ENCODE peak calls at places on chromosomes 2 and 18, in ten cellular contexts. One of them, this sample, is unnamed.

GRCh38 chr2:176473177-176473576 is 203.9 kb downstream of the MTX2 start:
- DNase-seq in endothelial cell of umbilical vein: peak; percentile 58
- DNase-seq in suprapubic skin: no peak
- DNase-seq in sigmoid colon: peak; percentile 76
- DNase-seq in GM12878: no peak
- DNase-seq in breast epithelium: no peak
- DNase-seq in K562: no peak
- DNase-seq in stomach: no peak
- DNase-seq in H1: no peak
- DNase-seq in HCT116: no peak
- DNase-seq in this sample: peak; percentile 77

GRCh38 chr2:22600166-22600565 is 784.8 kb upstream of the KLHL29 start:
- DNase-seq in endothelial cell of umbilical vein: no peak
- DNase-seq in HCT116: no peak
- DNase-seq in stomach: no peak
- DNase-seq in GM12878: no peak
- DNase-seq in breast epithelium: no peak
- DNase-seq in K562: no peak
- DNase-seq in sigmoid colon: no peak
- DNase-seq in H1: no peak
- DNase-seq in suprapubic skin: no peak
- DNase-seq in this sample: no peak

GRCh38 chr2:150125708-150126107 is 361.8 kb downstream of the RND3 start:
- DNase-seq in breast epithelium: no peak
- DNase-seq in H1: no peak
- DNase-seq in HCT116: no peak
- DNase-seq in stomach: no peak
- DNase-seq in endothelial cell of umbilical vein: peak; percentile 7
- DNase-seq in sigmoid colon: no peak
- DNase-seq in GM12878: no peak
- DNase-seq in suprapubic skin: peak; percentile 59
- DNase-seq in K562: no peak
- DNase-seq in this sample: no peak

GRCh38 chr18:48230459-48231113 is 178.6 kb downstream of the ZBTB7C start:
- DNase-seq in endothelial cell of umbilical vein: peak; percentile 7
- DNase-seq in breast epithelium: peak; percentile 63
- DNase-seq in stomach: peak; percentile 52
- DNase-seq in sigmoid colon: no peak
- DNase-seq in H1: peak; percentile 84
- DNase-seq in K562: peak; percentile 34
- DNase-seq in GM12878: no peak
- DNase-seq in HCT116: peak; percentile 57
- DNase-seq in suprapubic skin: no peak
- DNase-seq in this sample: peak; percentile 36

GRCh38 chr2:159549234-159549633 is 67.1 kb downstream of the BAZ2B start:
- DNase-seq in breast epithelium: no peak
- DNase-seq in endothelial cell of umbilical vein: peak; percentile 68
- DNase-seq in GM12878: no peak
- DNase-seq in suprapubic skin: no peak
- DNase-seq in stomach: no peak
- DNase-seq in sigmoid colon: no peak
- DNase-seq in K562: no peak
- DNase-seq in HCT116: no peak
- DNase-seq in H1: no peak
- DNase-seq in this sample: no peak

GRCh38 chr2:136104977-136105376 is 13.0 kb downstream of the CXCR4 start:
- DNase-seq in stomach: no peak
- DNase-seq in H1: no peak
- DNase-seq in endothelial cell of umbilical vein: no peak
- DNase-seq in GM12878: no peak
- DNase-seq in breast epithelium: no peak
- DNase-seq in sigmoid colon: no peak
- DNase-seq in suprapubic skin: no peak
- DNase-seq in HCT116: no peak
- DNase-seq in K562: no peak
- DNase-seq in this sample: no peak

GRCh38 chr2:151334082-151334815 is 23.1 kb upstream of the TNFAIP6 start:
- DNase-seq in endothelial cell of umbilical vein: peak; percentile 79
- DNase-seq in stomach: no peak
- DNase-seq in H1: no peak
- DNase-seq in suprapubic skin: no peak
- DNase-seq in K562: no peak
- DNase-seq in sigmoid colon: no peak
- DNase-seq in GM12878: no peak
- DNase-seq in breast epithelium: no peak
- DNase-seq in HCT116: no peak
- DNase-seq in this sample: no peak

GRCh38 chr2:241903121-241904010 is 33.8 kb downstream of the RTP5 start:
- DNase-seq in K562: no peak
- DNase-seq in suprapubic skin: peak; percentile 60
- DNase-seq in GM12878: no peak
- DNase-seq in HCT116: no peak
- DNase-seq in breast epithelium: peak; percentile 39
- DNase-seq in H1: no peak
- DNase-seq in stomach: peak; percentile 15
- DNase-seq in endothelial cell of umbilical vein: no peak
- DNase-seq in sigmoid colon: no peak
- DNase-seq in this sample: no peak

DNA sequence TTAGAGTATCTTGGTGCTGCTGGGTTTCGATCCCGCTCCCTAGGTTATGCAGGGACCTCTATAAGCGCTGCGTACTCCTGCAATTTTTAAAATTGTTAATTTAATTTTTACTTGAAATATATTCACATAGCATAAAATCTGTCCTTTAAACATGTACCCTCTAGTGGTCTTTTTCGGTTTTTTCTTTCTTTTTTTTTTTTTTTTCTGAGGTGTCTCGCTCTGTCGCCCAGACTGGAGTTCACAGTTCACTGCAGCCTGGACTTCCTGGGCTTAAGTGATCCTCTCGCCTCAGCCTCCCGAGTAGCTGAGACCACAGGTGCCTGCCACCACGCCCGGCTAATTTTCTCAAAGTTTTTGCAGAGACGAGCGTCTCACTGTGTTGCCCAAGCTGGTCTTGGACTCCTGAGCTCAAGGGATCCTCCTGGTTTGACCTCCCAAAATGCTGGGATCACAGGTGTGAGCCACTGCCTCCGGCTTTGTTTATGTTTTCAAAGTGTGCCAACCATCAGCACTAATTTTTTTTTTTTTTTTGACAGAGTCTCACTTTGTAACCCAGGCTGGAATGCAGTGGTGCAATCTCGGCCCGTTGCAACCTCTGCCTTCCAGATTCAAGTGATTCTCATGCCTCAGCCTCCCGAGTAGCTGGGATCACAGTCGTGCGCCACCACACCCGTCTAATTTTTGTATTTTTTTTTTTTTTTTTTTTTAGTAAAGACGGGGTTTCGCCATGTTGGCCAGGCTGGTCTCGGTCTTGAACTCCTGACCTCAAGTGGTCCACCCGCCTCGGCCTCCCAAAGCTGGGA is 585 bp upstream of the MOB1A start:
- DNase-seq in suprapubic skin: no peak
- DNase-seq in endothelial cell of umbilical vein: no peak
- DNase-seq in stomach: no peak
- DNase-seq in breast epithelium: no peak
- DNase-seq in sigmoid colon: no peak
- DNase-seq in H1: peak; percentile 51
- DNase-seq in HCT116: no peak
- DNase-seq in K562: no peak
- DNase-seq in GM12878: no peak
- DNase-seq in this sample: no peak
- H3K4me1 ChIP-seq in suprapubic skin: peaks cover 42% of the 10 kb centered on the region
- H3K4me1 ChIP-seq in endothelial cell of umbilical vein: peaks cover 9% of the 10 kb centered on the region
- H3K4me1 ChIP-seq in stomach: peaks cover 37% of the 10 kb centered on the region
- H3K4me1 ChIP-seq in breast epithelium: peaks cover 9% of the 10 kb centered on the region
- H3K4me1 ChIP-seq in sigmoid colon: no peaks in the 10 kb centered on the region
- H3K4me1 ChIP-seq in H1: peaks cover 4% of the 10 kb centered on the region
- H3K4me1 ChIP-seq in HCT116: peaks cover 8% of the 10 kb centered on the region
- H3K4me1 ChIP-seq in K562: peaks cover 14% of the 10 kb centered on the region
- H3K4me1 ChIP-seq in GM12878: peaks cover 34% of the 10 kb centered on the region
- H3K4me1 ChIP-seq in this sample: no peaks in the 10 kb centered on the region

GRCh38 chr2:215753808-215754207 is 259.5 kb downstream of the MREG start:
- DNase-seq in stomach: no peak
- DNase-seq in sigmoid colon: no peak
- DNase-seq in suprapubic skin: no peak
- DNase-seq in H1: no peak
- DNase-seq in endothelial cell of umbilical vein: no peak
- DNase-seq in HCT116: no peak
- DNase-seq in GM12878: no peak
- DNase-seq in K562: no peak
- DNase-seq in breast epithelium: no peak
- DNase-seq in this sample: no peak
- H3K9me3 ChIP-seq in stomach: no peaks in the 10 kb centered on the region
- H3K9me3 ChIP-seq in sigmoid colon: no peaks in the 10 kb centered on the region
- H3K9me3 ChIP-seq in suprapubic skin: no peaks in the 10 kb centered on the region
- H3K9me3 ChIP-seq in H1: no peaks in the 10 kb centered on the region
- H3K9me3 ChIP-seq in endothelial cell of umbilical vein: no peaks in the 10 kb centered on the region
- H3K9me3 ChIP-seq in HCT116: no peaks in the 10 kb centered on the region
- H3K9me3 ChIP-seq in GM12878: no peaks in the 10 kb centered on the region
- H3K9me3 ChIP-seq in K562: no peaks in the 10 kb centered on the region
- H3K9me3 ChIP-seq in breast epithelium: peaks cover 3% of the 10 kb centered on the region
- H3K9me3 ChIP-seq in this sample: no peaks in the 10 kb centered on the region

GRCh38 chr2:238168196-238168815 is 9.5 kb downstream of the ERFE start:
- DNase-seq in stomach: no peak
- DNase-seq in endothelial cell of umbilical vein: no peak
- DNase-seq in sigmoid colon: no peak
- DNase-seq in suprapubic skin: no peak
- DNase-seq in K562: peak; percentile 51
- DNase-seq in GM12878: no peak
- DNase-seq in H1: no peak
- DNase-seq in HCT116: no peak
- DNase-seq in breast epithelium: no peak
- DNase-seq in this sample: no peak

GRCh38 chr2:238169708-238170251 is 11.0 kb downstream of the ERFE start:
- DNase-seq in breast epithelium: no peak
- DNase-seq in stomach: no peak
- DNase-seq in suprapubic skin: no peak
- DNase-seq in K562: no peak
- DNase-seq in sigmoid colon: no peak
- DNase-seq in endothelial cell of umbilical vein: peak; percentile 81
- DNase-seq in HCT116: no peak
- DNase-seq in GM12878: no peak
- DNase-seq in H1: no peak
- DNase-seq in this sample: no peak

GRCh38 chr2:238167761-238168160 is 9.0 kb downstream of the ERFE start:
- DNase-seq in sigmoid colon: peak; percentile 63
- DNase-seq in endothelial cell of umbilical vein: no peak
- DNase-seq in suprapubic skin: no peak
- DNase-seq in GM12878: no peak
- DNase-seq in breast epithelium: no peak
- DNase-seq in K562: peak; percentile 32
- DNase-seq in stomach: peak; percentile 15
- DNase-seq in H1: no peak
- DNase-seq in HCT116: no peak
- DNase-seq in this sample: no peak

GRCh38 chr2:238170386-238171071 is 11.8 kb downstream of the ERFE start:
- DNase-seq in stomach: no peak
- DNase-seq in breast epithelium: peak; percentile 73
- DNase-seq in H1: no peak
- DNase-seq in K562: no peak
- DNase-seq in GM12878: no peak
- DNase-seq in endothelial cell of umbilical vein: peak; percentile 26
- DNase-seq in sigmoid colon: no peak
- DNase-seq in HCT116: no peak
- DNase-seq in suprapubic skin: no peak
- DNase-seq in this sample: peak; percentile 49

DNA sequence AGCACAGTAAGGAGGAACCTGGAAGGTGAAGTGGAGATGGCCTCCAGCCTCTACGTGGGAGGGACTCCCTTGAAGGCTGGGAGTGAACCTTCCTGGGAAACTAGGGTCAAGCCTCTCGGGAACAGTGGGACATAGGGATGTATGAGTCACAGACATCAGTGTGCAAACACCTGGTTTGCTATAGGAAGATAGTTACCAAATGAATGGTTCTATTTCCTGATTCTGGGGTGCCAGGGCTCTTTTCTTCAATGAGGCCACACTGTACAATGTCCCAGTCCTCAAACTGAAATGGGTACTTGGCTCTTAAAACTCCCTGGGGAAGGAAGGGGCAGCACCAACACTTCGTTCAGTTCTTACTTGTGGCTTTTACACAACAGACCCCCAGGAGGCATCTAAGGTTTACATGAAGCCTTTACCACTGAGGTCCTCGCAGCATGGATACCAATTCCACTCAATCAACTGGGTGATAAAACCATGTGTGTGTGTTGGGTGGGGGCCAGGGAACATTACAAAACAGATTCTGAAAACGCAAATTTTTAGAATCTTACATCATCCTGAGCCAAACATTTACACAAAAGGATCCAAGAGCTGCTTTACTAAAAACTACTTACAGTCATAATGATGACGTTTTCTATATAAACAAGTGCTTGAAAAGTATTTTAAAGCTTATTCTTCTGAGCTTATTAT is 10.4 kb downstream of the ERFE start:
- DNase-seq in GM12878: no peak
- DNase-seq in H1: no peak
- DNase-seq in sigmoid colon: peak; percentile 84
- DNase-seq in suprapubic skin: no peak
- DNase-seq in stomach: no peak
- DNase-seq in K562: peak; percentile 60
- DNase-seq in endothelial cell of umbilical vein: peak; percentile 66
- DNase-seq in HCT116: no peak
- DNase-seq in breast epithelium: no peak
- DNase-seq in this sample: no peak
- TF ChIP-seq POLR2AphosphoS5 in GM12878: no peak
- TF ChIP-seq POLR2AphosphoS5 in H1: no peak
- TF ChIP-seq POLR2AphosphoS5 in sigmoid colon: peak; percentile 37
- TF ChIP-seq POLR2AphosphoS5 in suprapubic skin: no peak
- TF ChIP-seq POLR2AphosphoS5 in stomach: no peak
- TF ChIP-seq POLR2AphosphoS5 in K562: no peak
- TF ChIP-seq POLR2AphosphoS5 in endothelial cell of umbilical vein: no peak
- TF ChIP-seq POLR2AphosphoS5 in HCT116: peak; percentile 22
- TF ChIP-seq POLR2AphosphoS5 in breast epithelium: no peak
- TF ChIP-seq POLR2AphosphoS5 in this sample: no peak

GRCh38 chr18:34744569-34744968 is 34.5 kb downstream of the DTNA start:
- DNase-seq in suprapubic skin: no peak
- DNase-seq in K562: no peak
- DNase-seq in sigmoid colon: no peak
- DNase-seq in endothelial cell of umbilical vein: no peak
- DNase-seq in stomach: no peak
- DNase-seq in H1: no peak
- DNase-seq in GM12878: no peak
- DNase-seq in HCT116: no peak
- DNase-seq in breast epithelium: no peak
- DNase-seq in this sample: no peak

GRCh38 chr18:34740724-34741123 is 30.6 kb downstream of the DTNA start:
- DNase-seq in K562: no peak
- DNase-seq in suprapubic skin: no peak
- DNase-seq in HCT116: no peak
- DNase-seq in GM12878: no peak
- DNase-seq in breast epithelium: no peak
- DNase-seq in H1: no peak
- DNase-seq in endothelial cell of umbilical vein: no peak
- DNase-seq in sigmoid colon: no peak
- DNase-seq in stomach: no peak
- DNase-seq in this sample: no peak

GRCh38 chr18:34741401-34741800 is 31.3 kb downstream of the DTNA start:
- DNase-seq in K562: no peak
- DNase-seq in stomach: no peak
- DNase-seq in breast epithelium: no peak
- DNase-seq in suprapubic skin: no peak
- DNase-seq in HCT116: no peak
- DNase-seq in sigmoid colon: no peak
- DNase-seq in endothelial cell of umbilical vein: no peak
- DNase-seq in GM12878: no peak
- DNase-seq in H1: no peak
- DNase-seq in this sample: no peak

GRCh38 chr18:34740101-34740500 is 30.0 kb downstream of the DTNA start:
- DNase-seq in endothelial cell of umbilical vein: no peak
- DNase-seq in sigmoid colon: no peak
- DNase-seq in K562: no peak
- DNase-seq in stomach: no peak
- DNase-seq in HCT116: no peak
- DNase-seq in breast epithelium: no peak
- DNase-seq in GM12878: no peak
- DNase-seq in H1: no peak
- DNase-seq in suprapubic skin: no peak
- DNase-seq in this sample: no peak

GRCh38 chr18:34742761-34743366 is 32.8 kb downstream of the DTNA start:
- DNase-seq in HCT116: no peak
- DNase-seq in suprapubic skin: no peak
- DNase-seq in sigmoid colon: peak; percentile 68
- DNase-seq in breast epithelium: no peak
- DNase-seq in endothelial cell of umbilical vein: no peak
- DNase-seq in K562: no peak
- DNase-seq in H1: no peak
- DNase-seq in GM12878: no peak
- DNase-seq in stomach: no peak
- DNase-seq in this sample: no peak
- H3K4me1 ChIP-seq in HCT116: no peaks in the 10 kb centered on the region
- H3K4me1 ChIP-seq in suprapubic skin: no peaks in the 10 kb centered on the region
- H3K4me1 ChIP-seq in sigmoid colon: no peaks in the 10 kb centered on the region
- H3K4me1 ChIP-seq in breast epithelium: no peaks in the 10 kb centered on the region
- H3K4me1 ChIP-seq in endothelial cell of umbilical vein: peaks cover 9% of the 10 kb centered on the region
- H3K4me1 ChIP-seq in K562: no peaks in the 10 kb centered on the region
- H3K4me1 ChIP-seq in H1: no peaks in the 10 kb centered on the region
- H3K4me1 ChIP-seq in GM12878: no peaks in the 10 kb centered on the region
- H3K4me1 ChIP-seq in stomach: peaks cover 18% of the 10 kb centered on the region
- H3K4me1 ChIP-seq in this sample: no peaks in the 10 kb centered on the region

This sample was measured in prostate gland.